ENCODE peak calls at places on chromosomes 6 and 20, in six cellular contexts. G is NCI-H146; L is iris pigment epithelial cell; M is MCF 10A; C is activated T-helper 1 cell treated with anti-CD3 and anti-CD28 coated beads, Interleukin-12 subunit alpha, Interleukin-12 subunit beta, Interleukin-2, Interleukin-4 antibody, amounts not matched to agents 30 ng/mL and 10 ng/mL and 1 ng/mL, durations not matched to agents 14 hours and 24 hours and 36 hours; J is fibroblast of lung. S is an unnamed sample.

GRCh38 chr20:41524980-41525613 is 93.1 kb downstream of the CHD6 start:
- DNase-seq in G (no peak), M (peak), L (peak), J (peak), C (no peak), S (peak)

GRCh38 chr6:16849280-16850210 is 88.3 kb upstream of the ATXN1 start:
- DNase-seq in L (peak), G (peak), C (no peak), J (peak), M (peak), S (no peak)

GRCh38 chr6:81396916-81397315 is 355.6 kb downstream of the TENT5A start:
- DNase-seq in L (no peak), C (no peak), M (no peak), J (no peak), G (no peak), S (no peak)

GRCh38 chr6:30156262-30156599 is 4.8 kb downstream of the TRIM10 start:
- DNase-seq in C (no peak), L (peak), M (peak), G (no peak), J (peak), S (no peak)

GRCh38 chr6:22880686-22881433 is 311.5 kb downstream of the HDGFL1 start:
- DNase-seq in C (no peak), G (no peak), L (peak), J (peak), M (peak), S (no peak)

GRCh38 chr6:28807682-28808280 is 116.0 kb downstream of the TRIM27 start:
- DNase-seq in C (no peak), M (peak), L (peak), G (peak), J (peak), S (no peak)

GRCh38 chr20:13875265-13875811 is 90.5 kb downstream of the NDUFAF5 start:
- DNase-seq in G (no peak), J (no peak), L (no peak), M (no peak), C (no peak), S (no peak)

GRCh38 chr6:122476131-122476530 is 4.5 kb upstream of the SERINC1 start:
- DNase-seq in G (peak), L (peak), M (peak), C (no peak), J (peak), S (no peak)

GRCh38 chr6:107330190-107330589 is 129.2 kb downstream of the PDSS2 start:
- DNase-seq in J (no peak), M (no peak), G (no peak), C (no peak), L (peak), S (no peak)

GRCh38 chr6:169985121-169986015 is 233.9 kb downstream of the ERMARD start:
- DNase-seq in C (no peak), G (no peak), J (no peak), M (no peak), L (no peak), S (no peak)

GRCh38 chr20:46965477-46965876 is 70.8 kb downstream of the EYA2 start:
- DNase-seq in G (peak), J (no peak), M (no peak), L (no peak), C (no peak), S (peak)

GRCh38 chr6:54010340-54011276 is 100.6 kb upstream of the MLIP start:
- DNase-seq in C (no peak), M (no peak), G (no peak), J (peak), L (no peak), S (no peak)

GRCh38 chr6:101290346-101290745 is 103.2 kb upstream of the GRIK2 start:
- DNase-seq in C (no peak), G (no peak), L (no peak), M (no peak), J (no peak), S (no peak)

GRCh38 chr6:138465007-138465645 is 34.2 kb downstream of the NHSL1 start:
- DNase-seq in M (peak), C (no peak), J (peak), L (peak), G (no peak), S (no peak)

GRCh38 chr6:154276810-154277577 is 79.6 kb downstream of the IPCEF1 start:
- DNase-seq in C (no peak), L (peak), J (peak), G (peak), M (peak), S (no peak)

GRCh38 chr20:6611911-6612614 is 155.4 kb upstream of the BMP2 start:
- DNase-seq in G (no peak), M (no peak), J (no peak), C (no peak), L (no peak), S (no peak)

GRCh38 chr6:22470454-22471368 is 98.7 kb upstream of the HDGFL1 start:
- DNase-seq in M (peak), G (peak), L (peak), J (peak), C (no peak), S (peak)

GRCh38 chr6:30914076-30914853 is at the start of gene VARS2:
- DNase-seq in M (peak), C (peak), L (peak), G (peak), J (peak), S (peak)

GRCh38 chr20:931401-931800 is 15.3 kb upstream of the ANGPT4 start:
- DNase-seq in M (peak), L (no peak), G (no peak), C (no peak), J (no peak), S (no peak)

GRCh38 chr6:1950631-1951030 is 294.8 kb downstream of the GMDS start:
- DNase-seq in L (no peak), J (no peak), C (no peak), M (no peak), G (no peak), S (no peak)

GRCh38 chr6:16758163-16758975 is 2.9 kb downstream of the ATXN1 start:
- DNase-seq in C (no peak), M (no peak), L (no peak), J (no peak), G (peak), S (no peak)

GRCh38 chr6:47476794-47477496 is 644 bp upstream of the CD2AP start:
- DNase-seq in L (no peak), G (no peak), C (no peak), M (peak), J (peak), S (no peak)

GRCh38 chr20:61185181-61185580 is 66.9 kb upstream of the CDH4 start:
- DNase-seq in J (no peak), G (no peak), M (peak), L (peak), C (no peak), S (no peak)

GRCh38 chr20:41009960-41010359 is 18.7 kb upstream of the TOP1 start:
- DNase-seq in M (no peak), L (peak), C (no peak), J (no peak), G (no peak), S (no peak)

GRCh38 chr20:18091624-18092023 is 33.9 kb upstream of the OVOL2 start:
- DNase-seq in G (no peak), C (no peak), M (peak), J (no peak), L (no peak), S (no peak)

GRCh38 chr20:56520180-56520579 is 4.4 kb upstream of the FAM209A start:
- DNase-seq in L (no peak), M (no peak), J (no peak), C (no peak), G (no peak), S (no peak)

GRCh38 chr6:163334264-163334663 is 80.3 kb upstream of the QKI start:
- DNase-seq in G (no peak), C (no peak), M (no peak), L (no peak), J (peak), S (no peak)

GRCh38 chr20:44187054-44187762 is at the start of gene JPH2:
- DNase-seq in G (no peak), C (no peak), J (peak), L (peak), M (peak), S (peak)

GRCh38 chr20:21613512-21613911 is 92.0 kb upstream of the PAX1 start:
- DNase-seq in G (peak), C (no peak), J (no peak), M (peak), L (no peak), S (no peak)

GRCh38 chr20:23161968-23162696 is 76.0 kb upstream of the CD93 start:
- DNase-seq in J (peak), L (peak), G (peak), M (peak), C (no peak), S (peak)

GRCh38 chr6:166598441-166599138 is 12.1 kb upstream of the RAMACL start:
- DNase-seq in J (peak), L (peak), C (no peak), M (peak), G (no peak), S (no peak)

GRCh38 chr6:15337584-15337981 is 91.7 kb downstream of the JARID2 start:
- DNase-seq in J (no peak), C (no peak), M (no peak), L (no peak), G (no peak), S (no peak)

GRCh38 chr6:14682821-14683220 is 563.0 kb upstream of the JARID2 start:
- DNase-seq in J (peak), L (peak), M (peak), C (no peak), G (no peak), S (no peak)

GRCh38 chr20:23370873-23371272 is 8.9 kb downstream of the GZF1 start:
- DNase-seq in J (no peak), L (no peak), M (no peak), G (no peak), C (no peak), S (no peak)

GRCh38 chr20:2163312-2163711 is 61.7 kb downstream of the STK35 start:
- DNase-seq in M (no peak), C (no peak), L (no peak), J (no peak), G (no peak), S (no peak)

GRCh38 chr20:51129201-51129671 is 106.3 kb upstream of the KCNG1 start:
- DNase-seq in C (no peak), G (no peak), J (no peak), L (no peak), M (no peak), S (no peak)